ENCODE peak calls at places on chromosomes 13 and 19, in nine cellular contexts. E, C, W, V, P, Q, O, M and S are unnamed samples.

GRCh38 chr13:26600345-26600761 is 42.9 kb downstream of the WASF3 start:
- DNase-seq in O (no peak), W (no peak), E (no peak), C (no peak), Q (no peak), P (peak), M (no peak), V (no peak), S (no peak)

GRCh38 chr19:480016-480855 is 16.1 kb upstream of the MADCAM1 start:
- DNase-seq in M (no peak), C (peak), V (peak), E (peak), W (no peak), P (no peak), Q (peak), O (peak), S (peak)

GRCh38 chr19:7888145-7888825 is at the start of gene LRRC8E:
- DNase-seq in O (peak), M (no peak), Q (no peak), P (peak), W (no peak), E (peak), C (peak), V (peak), S (no peak)

GRCh38 chr13:106474906-106475305 is 60.6 kb downstream of the EFNB2 start:
- DNase-seq in O (peak), M (no peak), V (no peak), C (no peak), Q (no peak), W (no peak), E (no peak), P (no peak), S (no peak)

GRCh38 chr13:69264362-69265334 is 843.0 kb upstream of the ATXN8OS start:
- DNase-seq in V (no peak), W (no peak), Q (no peak), P (no peak), E (no peak), O (peak), C (no peak), M (no peak), S (no peak)

GRCh38 chr13:112729408-112729807 is 39.6 kb downstream of the ATP11A start:
- DNase-seq in W (no peak), P (no peak), O (peak), C (no peak), M (no peak), Q (peak), E (peak), V (peak), S (no peak)

GRCh38 chr19:1487576-1488281 is 2.4 kb downstream of the PCSK4 start:
- DNase-seq in P (no peak), C (no peak), V (no peak), M (no peak), E (peak), O (no peak), Q (no peak), W (no peak), S (no peak)

GRCh38 chr19:38424272-38424671 is 1.7 kb downstream of the RASGRP4 start:
- DNase-seq in V (no peak), E (no peak), C (no peak), M (no peak), O (no peak), W (no peak), P (no peak), Q (no peak), S (no peak)

GRCh38 chr19:46878613-46879375 is 18.0 kb downstream of the ARHGAP35 start:
- DNase-seq in P (peak), O (no peak), V (no peak), E (no peak), C (peak), Q (no peak), W (no peak), M (no peak), S (no peak)

GRCh38 chr13:114035186-114035582 is 61.3 kb upstream of the C13orf46 start:
- DNase-seq in W (no peak), V (no peak), Q (no peak), P (no peak), E (no peak), C (no peak), M (no peak), O (no peak), S (no peak)
- H3K27ac ChIP-seq in W (no peak), V (no peak), Q (no peak), P (peak), E (no peak), C (no peak), M (no peak), O (no peak), S (no peak)

GRCh38 chr19:5189318-5189607 is 151.3 kb downstream of the PTPRS start:
- DNase-seq in V (no peak), Q (no peak), W (no peak), M (no peak), P (no peak), E (no peak), C (no peak), O (no peak), S (no peak)

GRCh38 chr19:5183616-5184015 is 157.0 kb downstream of the PTPRS start:
- DNase-seq in C (no peak), M (no peak), V (no peak), E (no peak), O (no peak), W (no peak), Q (no peak), P (no peak), S (no peak)

GRCh38 chr19:5188548-5189317 is 151.9 kb downstream of the PTPRS start:
- DNase-seq in O (no peak), P (no peak), V (no peak), W (no peak), M (no peak), C (no peak), Q (no peak), E (no peak), S (no peak)

GRCh38 chr19:5184930-5185329 is 155.7 kb downstream of the PTPRS start:
- DNase-seq in P (no peak), E (no peak), M (no peak), C (no peak), W (no peak), V (no peak), Q (no peak), O (no peak), S (no peak)

GRCh38 chr19:5186293-5187050 is 154.1 kb downstream of the PTPRS start:
- DNase-seq in W (no peak), O (no peak), M (no peak), E (no peak), P (peak), C (peak), V (no peak), Q (peak), S (no peak)
- H3K27ac ChIP-seq in W (no peak), O (no peak), M (no peak), E (no peak), P (no peak), C (no peak), V (no peak), Q (no peak), S (no peak)

GRCh38 chr13:111044087-111044830 is 70.9 kb upstream of the ARHGEF7 start:
- DNase-seq in O (no peak), P (no peak), V (no peak), M (no peak), Q (no peak), E (no peak), W (no peak), C (no peak), S (no peak)

GRCh38 chr13:111040821-111041220 is 74.3 kb upstream of the ARHGEF7 start:
- DNase-seq in E (no peak), O (no peak), W (no peak), M (no peak), P (no peak), C (no peak), Q (no peak), V (no peak), S (no peak)

GRCh38 chr13:111043575-111043982 is 71.5 kb upstream of the ARHGEF7 start:
- DNase-seq in W (no peak), E (no peak), Q (peak), P (no peak), V (no peak), O (peak), C (peak), M (no peak), S (no peak)

GRCh38 chr13:111045170-111045569 is 69.9 kb upstream of the ARHGEF7 start:
- DNase-seq in O (no peak), E (no peak), M (no peak), P (no peak), W (no peak), V (no peak), C (no peak), Q (peak), S (no peak)

DNA sequence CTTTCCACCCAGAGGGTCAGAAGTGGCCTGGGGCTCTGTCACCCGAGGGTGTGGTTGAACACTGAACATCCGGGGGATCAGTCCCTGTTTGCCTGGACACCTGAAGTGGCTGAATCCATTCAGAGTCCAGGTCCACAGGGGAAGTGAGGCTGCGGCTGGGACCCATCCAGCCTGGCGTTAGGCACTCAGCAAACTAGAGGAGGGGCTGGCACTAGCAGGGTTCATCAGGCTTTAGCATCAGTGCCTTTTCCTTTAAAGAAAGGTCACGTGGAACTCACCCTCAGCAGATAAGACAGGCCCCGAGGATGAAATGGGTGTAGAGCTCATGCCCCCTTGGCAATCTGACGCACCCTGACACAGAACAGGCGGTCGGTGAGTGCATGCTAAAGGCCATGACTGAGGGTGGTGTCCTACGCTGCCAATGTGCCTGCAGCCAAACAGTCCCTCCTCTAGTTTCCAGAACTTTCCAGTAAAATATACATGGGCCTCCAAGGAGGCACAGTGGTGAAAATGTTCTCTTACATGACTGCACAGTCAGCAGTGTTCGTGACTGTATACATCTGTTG is 72.4 kb upstream of the ARHGEF7 start:
- DNase-seq in M (no peak), E (no peak), O (no peak), Q (no peak), C (no peak), P (no peak), W (no peak), V (no peak), S (no peak)
- H3K27ac ChIP-seq in M (no peak), E (no peak), O (no peak), Q (no peak), C (no peak), P (no peak), W (no peak), V (no peak), S (no peak)

GRCh38 chr19:19465436-19466070 is 49.8 kb downstream of the TSSK6 start:
- DNase-seq in M (no peak), P (no peak), V (no peak), C (no peak), E (peak), Q (no peak), W (no peak), O (no peak), S (no peak)

GRCh38 chr19:19463348-19464117 is 51.8 kb downstream of the TSSK6 start:
- DNase-seq in M (no peak), Q (peak), P (peak), E (peak), C (peak), W (no peak), V (no peak), O (peak), S (no peak)

GRCh38 chr19:19466201-19466600 is 49.1 kb downstream of the TSSK6 start:
- DNase-seq in E (peak), C (no peak), V (no peak), P (no peak), W (no peak), Q (no peak), O (no peak), M (no peak), S (no peak)

GRCh38 chr19:19461671-19462622 is 53.4 kb downstream of the TSSK6 start:
- DNase-seq in O (peak), E (peak), V (peak), W (no peak), M (no peak), C (no peak), Q (peak), P (no peak), S (peak)

GRCh38 chr19:19464339-19465098 is 50.8 kb downstream of the TSSK6 start:
- DNase-seq in E (peak), M (no peak), C (peak), V (no peak), O (peak), W (no peak), Q (no peak), P (peak), S (no peak)
- H3K27ac ChIP-seq in E (peak), M (peak), C (peak), V (peak), O (peak), W (no peak), Q (peak), P (peak), S (no peak)

DNA sequence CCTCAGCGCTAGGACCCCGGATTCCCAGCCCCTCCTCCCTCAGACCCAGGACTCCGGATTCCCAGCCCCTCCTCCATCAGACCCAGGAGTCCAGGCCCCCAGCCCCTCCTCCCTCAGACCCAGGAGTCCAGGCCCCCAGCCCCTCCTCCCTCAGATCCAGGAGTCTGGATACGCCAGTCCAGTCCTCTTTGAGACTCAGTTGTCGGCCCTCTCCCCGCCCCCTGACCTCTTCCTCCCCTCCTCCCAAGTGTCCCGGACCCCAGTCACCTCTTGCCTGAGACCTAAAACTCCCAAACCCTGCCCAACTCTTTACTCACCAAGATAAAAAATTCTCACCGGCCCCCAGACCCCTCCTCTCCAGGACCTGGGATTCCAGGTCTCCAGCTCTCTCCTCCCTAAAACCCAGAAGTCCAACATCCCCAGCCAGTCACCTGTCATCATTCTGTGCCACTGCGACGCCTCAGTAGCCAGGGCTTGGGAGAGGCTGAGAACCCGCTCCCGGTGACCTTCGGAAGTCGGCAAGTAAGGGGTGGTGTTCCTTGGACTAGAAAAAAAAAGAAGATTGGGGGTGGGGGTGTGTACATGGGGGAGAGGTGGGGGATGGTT is 1.4 kb upstream of the HSD17B14 start:
- DNase-seq in W (no peak), M (no peak), E (no peak), O (no peak), P (no peak), V (no peak), C (no peak), Q (no peak), S (no peak)
- H3K27ac ChIP-seq in W (peak), M (no peak), E (peak), O (no peak), P (no peak), V (peak), C (no peak), Q (peak), S (no peak)